ENCODE peak calls at places on chromosome 14, in seven cellular contexts. One of them, this sample, is unnamed.

GRCh38 chr14:49250109-49250508 is 336.1 kb downstream of the RPS29 start:
- DNase-seq in mesendoderm: peak
- DNase-seq in trophoblast cell: no peak
- DNase-seq in H9: no peak
- DNase-seq in H1: no peak
- DNase-seq in IMR-90: peak
- DNase-seq in mesenchymal stem cell: peak
- DNase-seq in this sample: no peak

GRCh38 chr14:37262649-37263048 is 64.9 kb downstream of the MIPOL1 start:
- DNase-seq in mesendoderm: peak
- DNase-seq in H9: no peak
- DNase-seq in mesenchymal stem cell: peak
- DNase-seq in H1: no peak
- DNase-seq in IMR-90: no peak
- DNase-seq in trophoblast cell: no peak
- DNase-seq in this sample: no peak

GRCh38 chr14:20630340-20631022 is 11.0 kb downstream of the OR6S1 start:
- DNase-seq in trophoblast cell: peak
- DNase-seq in mesendoderm: peak
- DNase-seq in H1: no peak
- DNase-seq in H9: peak
- DNase-seq in IMR-90: peak
- DNase-seq in mesenchymal stem cell: no peak
- DNase-seq in this sample: no peak

GRCh38 chr14:36306836-36307235 is 13.6 kb downstream of the MBIP start:
- DNase-seq in H9: no peak
- DNase-seq in H1: no peak
- DNase-seq in trophoblast cell: no peak
- DNase-seq in IMR-90: no peak
- DNase-seq in mesenchymal stem cell: no peak
- DNase-seq in mesendoderm: no peak
- DNase-seq in this sample: no peak

GRCh38 chr14:28751467-28752058 is 15.0 kb upstream of the FOXG1 start:
- DNase-seq in H9: peak
- DNase-seq in mesendoderm: peak
- DNase-seq in trophoblast cell: peak
- DNase-seq in H1: no peak
- DNase-seq in mesenchymal stem cell: peak
- DNase-seq in IMR-90: peak
- DNase-seq in this sample: no peak

GRCh38 chr14:60637490-60638452 is 11.5 kb downstream of the SIX1 start:
- DNase-seq in trophoblast cell: no peak
- DNase-seq in IMR-90: peak
- DNase-seq in H9: peak
- DNase-seq in mesendoderm: peak
- DNase-seq in H1: no peak
- DNase-seq in mesenchymal stem cell: no peak
- DNase-seq in this sample: peak

GRCh38 chr14:21915814-21916213 is 242.2 kb upstream of the OR4E1 start:
- DNase-seq in H9: no peak
- DNase-seq in trophoblast cell: no peak
- DNase-seq in IMR-90: no peak
- DNase-seq in H1: no peak
- DNase-seq in mesenchymal stem cell: no peak
- DNase-seq in mesendoderm: no peak
- DNase-seq in this sample: no peak

GRCh38 chr14:102775855-102776760 is 1.1 kb upstream of the TRAF3 start:
- DNase-seq in mesendoderm: no peak
- DNase-seq in H1: no peak
- DNase-seq in IMR-90: peak
- DNase-seq in mesenchymal stem cell: peak
- DNase-seq in H9: peak
- DNase-seq in trophoblast cell: peak
- DNase-seq in this sample: no peak

GRCh38 chr14:86166541-86166940 is 636.6 kb downstream of the FLRT2 start:
- DNase-seq in H9: no peak
- DNase-seq in mesenchymal stem cell: no peak
- DNase-seq in trophoblast cell: no peak
- DNase-seq in IMR-90: no peak
- DNase-seq in H1: no peak
- DNase-seq in mesendoderm: no peak
- DNase-seq in this sample: no peak

GRCh38 chr14:53900499-53900898 is 56.1 kb downstream of the BMP4 start:
- DNase-seq in trophoblast cell: no peak
- DNase-seq in H9: no peak
- DNase-seq in mesendoderm: no peak
- DNase-seq in IMR-90: no peak
- DNase-seq in mesenchymal stem cell: peak
- DNase-seq in H1: no peak
- DNase-seq in this sample: no peak

GRCh38 chr14:75690010-75690409 is 29.0 kb downstream of the TTLL5 start:
- DNase-seq in H9: no peak
- DNase-seq in mesendoderm: no peak
- DNase-seq in mesenchymal stem cell: no peak
- DNase-seq in IMR-90: peak
- DNase-seq in trophoblast cell: no peak
- DNase-seq in H1: no peak
- DNase-seq in this sample: no peak

GRCh38 chr14:55097894-55098560 is 31.0 kb upstream of the LGALS3 start:
- DNase-seq in H9: no peak
- DNase-seq in H1: no peak
- DNase-seq in trophoblast cell: no peak
- DNase-seq in mesendoderm: no peak
- DNase-seq in mesenchymal stem cell: no peak
- DNase-seq in IMR-90: no peak
- DNase-seq in this sample: no peak

GRCh38 chr14:50260511-50260910 is 29.1 kb upstream of the SOS2 start:
- DNase-seq in H1: no peak
- DNase-seq in mesendoderm: peak
- DNase-seq in H9: no peak
- DNase-seq in IMR-90: peak
- DNase-seq in mesenchymal stem cell: peak
- DNase-seq in trophoblast cell: peak
- DNase-seq in this sample: no peak

GRCh38 chr14:43900173-43900655 is 606.9 kb downstream of the FSCB start:
- DNase-seq in H9: no peak
- DNase-seq in trophoblast cell: no peak
- DNase-seq in mesendoderm: no peak
- DNase-seq in H1: no peak
- DNase-seq in IMR-90: no peak
- DNase-seq in mesenchymal stem cell: no peak
- DNase-seq in this sample: no peak

GRCh38 chr14:92863281-92863680 is 59.7 kb upstream of the CHGA start:
- DNase-seq in mesendoderm: no peak
- DNase-seq in H9: no peak
- DNase-seq in mesenchymal stem cell: no peak
- DNase-seq in IMR-90: no peak
- DNase-seq in trophoblast cell: no peak
- DNase-seq in H1: no peak
- DNase-seq in this sample: no peak

GRCh38 chr14:103522028-103522581 is 525 bp downstream of the CKB start:
- DNase-seq in IMR-90: no peak
- DNase-seq in H9: no peak
- DNase-seq in trophoblast cell: no peak
- DNase-seq in mesendoderm: peak
- DNase-seq in H1: no peak
- DNase-seq in mesenchymal stem cell: peak
- DNase-seq in this sample: no peak

GRCh38 chr14:61262082-61262481 is 19.1 kb downstream of the TMEM30B start:
- DNase-seq in H9: no peak
- DNase-seq in mesenchymal stem cell: no peak
- DNase-seq in H1: no peak
- DNase-seq in mesendoderm: no peak
- DNase-seq in IMR-90: peak
- DNase-seq in trophoblast cell: no peak
- DNase-seq in this sample: no peak

GRCh38 chr14:101369194-101369915 is 191.9 kb upstream of the DIO3 start:
- DNase-seq in mesendoderm: no peak
- DNase-seq in IMR-90: no peak
- DNase-seq in trophoblast cell: no peak
- DNase-seq in mesenchymal stem cell: no peak
- DNase-seq in H1: no peak
- DNase-seq in H9: no peak
- DNase-seq in this sample: no peak

DNA sequence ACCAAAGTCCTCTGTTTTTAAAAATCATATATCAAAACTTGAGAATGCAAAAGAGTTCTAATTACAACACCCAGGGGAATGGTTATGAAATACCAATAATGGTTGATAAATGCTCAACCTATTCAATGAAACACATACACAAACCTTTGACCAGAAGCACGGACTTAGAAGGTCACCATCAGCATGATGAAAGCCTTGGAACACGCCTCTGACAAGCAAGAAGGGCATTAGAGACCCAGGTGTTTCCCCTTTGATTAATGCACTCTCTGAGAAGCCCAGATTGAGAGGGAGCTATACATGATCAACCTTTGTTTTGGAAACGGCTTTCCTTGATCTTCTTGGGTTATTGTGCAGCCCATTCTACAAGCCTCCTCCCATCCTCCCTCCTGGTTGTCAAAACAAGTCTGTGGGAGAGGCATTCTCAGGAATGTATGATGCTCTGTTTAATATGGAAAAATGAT is 69.0 kb downstream of the ZFP36L1 start:
- DNase-seq in mesenchymal stem cell: no peak
- DNase-seq in IMR-90: no peak
- DNase-seq in trophoblast cell: no peak
- DNase-seq in H9: no peak
- DNase-seq in H1: no peak
- DNase-seq in mesendoderm: no peak
- DNase-seq in this sample: no peak
- H4K8ac ChIP-seq in mesenchymal stem cell: no peak
- H4K8ac ChIP-seq in IMR-90: no peak
- H4K8ac ChIP-seq in trophoblast cell: no peak
- H4K8ac ChIP-seq in H9: no peak
- H4K8ac ChIP-seq in H1: no peak
- H4K8ac ChIP-seq in mesendoderm: no peak
- H4K8ac ChIP-seq in this sample: no peak

DNA sequence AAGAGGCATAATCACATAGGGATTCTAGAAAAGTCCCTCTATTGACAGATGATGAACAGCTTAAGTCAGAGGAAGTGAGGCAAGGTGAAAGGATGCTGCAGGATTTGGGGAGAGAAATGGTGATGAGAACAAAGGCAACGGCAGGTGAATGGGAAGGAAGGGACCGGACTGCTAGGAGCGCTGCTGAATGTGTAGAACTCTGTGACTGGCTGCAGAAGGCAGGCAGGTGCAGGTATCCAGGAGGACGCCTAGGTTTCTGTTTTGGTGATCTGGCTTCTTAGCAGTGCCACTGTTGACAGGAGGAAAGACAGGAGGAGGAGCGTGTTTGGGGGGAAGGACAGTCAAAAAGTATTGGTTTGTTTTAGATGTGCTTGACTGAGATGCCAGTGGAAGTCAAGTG is 58.4 kb upstream of the TTC7B start:
- DNase-seq in mesenchymal stem cell: no peak
- DNase-seq in H1: no peak
- DNase-seq in trophoblast cell: no peak
- DNase-seq in IMR-90: no peak
- DNase-seq in H9: no peak
- DNase-seq in mesendoderm: no peak
- DNase-seq in this sample: no peak
- H4K8ac ChIP-seq in mesenchymal stem cell: no peak
- H4K8ac ChIP-seq in H1: no peak
- H4K8ac ChIP-seq in trophoblast cell: no peak
- H4K8ac ChIP-seq in IMR-90: no peak
- H4K8ac ChIP-seq in H9: no peak
- H4K8ac ChIP-seq in mesendoderm: no peak
- H4K8ac ChIP-seq in this sample: no peak

DNA sequence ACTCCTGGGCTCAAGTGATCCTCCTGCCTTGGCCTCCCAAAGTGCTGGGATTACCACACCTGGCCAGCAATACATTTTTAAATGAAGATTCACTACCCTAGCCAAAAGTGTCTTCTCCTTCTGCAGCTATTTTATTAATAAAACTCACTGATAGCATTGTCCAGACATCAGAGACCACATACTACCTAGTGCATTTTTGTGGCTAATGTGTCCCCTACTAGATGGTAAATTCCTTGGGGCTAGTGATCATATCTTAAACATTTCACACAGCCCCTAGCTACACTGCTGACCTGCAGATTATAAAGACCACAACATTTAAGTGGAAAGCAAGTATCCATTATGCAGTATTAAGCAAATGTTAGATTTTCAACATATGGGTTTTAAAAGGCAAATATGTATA is 17.0 kb downstream of the DTD2 start:
- DNase-seq in trophoblast cell: no peak
- DNase-seq in mesenchymal stem cell: no peak
- DNase-seq in H1: no peak
- DNase-seq in H9: no peak
- DNase-seq in IMR-90: no peak
- DNase-seq in mesendoderm: no peak
- DNase-seq in this sample: no peak
- H4K8ac ChIP-seq in trophoblast cell: no peak
- H4K8ac ChIP-seq in mesenchymal stem cell: no peak
- H4K8ac ChIP-seq in H1: no peak
- H4K8ac ChIP-seq in H9: no peak
- H4K8ac ChIP-seq in IMR-90: no peak
- H4K8ac ChIP-seq in mesendoderm: no peak
- H4K8ac ChIP-seq in this sample: no peak

GRCh38 chr14:64830961-64831360 is 48.7 kb downstream of the SPTB start:
- DNase-seq in mesenchymal stem cell: no peak
- DNase-seq in mesendoderm: no peak
- DNase-seq in H1: no peak
- DNase-seq in trophoblast cell: no peak
- DNase-seq in IMR-90: no peak
- DNase-seq in H9: no peak
- DNase-seq in this sample: no peak

GRCh38 chr14:64835431-64835830 is 44.3 kb downstream of the SPTB start:
- DNase-seq in H1: no peak
- DNase-seq in H9: no peak
- DNase-seq in mesendoderm: no peak
- DNase-seq in mesenchymal stem cell: no peak
- DNase-seq in IMR-90: no peak
- DNase-seq in trophoblast cell: no peak
- DNase-seq in this sample: no peak

GRCh38 chr14:64831419-64831818 is 48.3 kb downstream of the SPTB start:
- DNase-seq in IMR-90: no peak
- DNase-seq in mesendoderm: no peak
- DNase-seq in mesenchymal stem cell: no peak
- DNase-seq in H9: no peak
- DNase-seq in trophoblast cell: no peak
- DNase-seq in H1: no peak
- DNase-seq in this sample: no peak

GRCh38 chr14:64838656-64839055 is 41.1 kb downstream of the SPTB start:
- DNase-seq in IMR-90: no peak
- DNase-seq in H1: no peak
- DNase-seq in trophoblast cell: no peak
- DNase-seq in mesendoderm: no peak
- DNase-seq in mesenchymal stem cell: no peak
- DNase-seq in H9: no peak
- DNase-seq in this sample: no peak

DNA sequence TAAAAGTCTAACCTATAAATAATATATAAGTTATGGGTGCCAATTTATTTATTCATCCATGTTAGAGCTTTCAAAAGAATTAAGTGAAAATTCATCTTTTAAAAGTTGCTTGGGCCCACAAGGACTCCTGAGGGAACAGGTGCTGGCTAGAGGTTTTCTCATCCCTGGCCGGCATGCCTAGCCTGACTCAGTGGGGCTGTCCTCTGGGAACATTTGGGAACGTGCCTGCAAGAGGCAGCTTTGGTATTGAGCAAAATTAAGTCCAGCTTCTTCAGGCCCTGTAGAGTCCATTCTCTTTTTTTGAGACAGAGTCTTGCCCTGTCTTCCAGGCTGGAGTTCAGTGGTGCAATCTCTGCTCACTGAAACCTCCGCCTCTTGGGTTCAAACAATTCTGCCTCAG is 44.7 kb downstream of the SPTB start:
- DNase-seq in H9: no peak
- DNase-seq in mesenchymal stem cell: no peak
- DNase-seq in H1: no peak
- DNase-seq in IMR-90: no peak
- DNase-seq in mesendoderm: no peak
- DNase-seq in trophoblast cell: no peak
- DNase-seq in this sample: no peak
- H4K8ac ChIP-seq in H9: no peak
- H4K8ac ChIP-seq in mesenchymal stem cell: no peak
- H4K8ac ChIP-seq in H1: no peak
- H4K8ac ChIP-seq in IMR-90: no peak
- H4K8ac ChIP-seq in mesendoderm: no peak
- H4K8ac ChIP-seq in trophoblast cell: no peak
- H4K8ac ChIP-seq in this sample: no peak